ENCODE peak calls at places on chromosomes 1 and 21, in four cellular contexts. F, U, A and W are unnamed samples.
A peak's percentile ranks its signal among the peaks of the same experiment; 100 is the strongest.

GRCh38 chr21:40146201-40146890 is 279.1 kb downstream of the PCP4 start:
- DNase-seq in F (no peak), U (no peak), A (no peak), W (no peak)

GRCh38 chr1:24996983-24997893 is 67.2 kb upstream of the RUNX3 start:
- DNase-seq in F (no peak), U (no peak), A (no peak), W (no peak)

GRCh38 chr1:157069596-157069995 is 24.1 kb upstream of the ARHGEF11 start:
- DNase-seq in F (no peak), U (no peak), A (no peak), W (no peak)

GRCh38 chr1:206784471-206784903 is 12.2 kb upstream of the IL10 start:
- DNase-seq in F (no peak), U (no peak), A (no peak), W (no peak)

GRCh38 chr1:27665016-27665651 is 6.9 kb downstream of the IFI6 start:
- DNase-seq in F (no peak), U (no peak), A (no peak), W (no peak)

GRCh38 chr1:113887392-113887767 is at the start of gene BCL2L15:
- DNase-seq in F (no peak), U (peak; percentile 22), A (no peak), W (no peak)

GRCh38 chr1:247216246-247216645 is 39.6 kb upstream of the VN1R5 start:
- DNase-seq in F (no peak), U (no peak), A (no peak), W (no peak)

GRCh38 chr1:9628541-9629444 is 22.7 kb upstream of the PIK3CD start:
- DNase-seq in F (no peak), U (no peak), A (no peak), W (no peak)

GRCh38 chr1:109398343-109399225 is 866 bp upstream of the SORT1 start:
- DNase-seq in F (no peak), U (no peak), A (no peak), W (no peak)

GRCh38 chr1:66552287-66552686 is 18.3 kb downstream of the SGIP1 start:
- DNase-seq in F (no peak), U (no peak), A (no peak), W (no peak)

GRCh38 chr1:37676281-37677243 is 15.8 kb upstream of the CDCA8 start:
- DNase-seq in F (no peak), U (no peak), A (peak; percentile 32), W (no peak)

GRCh38 chr1:26686795-26687194 is 9.0 kb upstream of the ARID1A start:
- DNase-seq in F (no peak), U (no peak), A (peak; percentile 51), W (no peak)

GRCh38 chr1:162040657-162041056 is 17.0 kb upstream of the OLFML2B start:
- DNase-seq in F (no peak), U (peak; percentile 44), A (peak; percentile 65), W (no peak)

GRCh38 chr1:77010937-77011336 is 143.7 kb downstream of the ST6GALNAC5 start:
- DNase-seq in F (no peak), U (no peak), A (no peak), W (no peak)

GRCh38 chr1:243946946-243947345 is 96.9 kb upstream of the AKT3 start:
- DNase-seq in F (no peak), U (peak; percentile 45), A (peak; percentile 54), W (no peak)

GRCh38 chr1:17866451-17867029 is 111.4 kb downstream of the ACTL8 start:
- DNase-seq in F (no peak), U (peak; percentile 51), A (peak; percentile 97), W (peak; percentile 82)

GRCh38 chr1:69513621-69514020 is 54.1 kb upstream of the LRRC7 start:
- DNase-seq in F (no peak), U (no peak), A (peak; percentile 27), W (no peak)

GRCh38 chr1:152497273-152497672 is 13.3 kb upstream of the LCE5A start:
- DNase-seq in F (no peak), U (peak; percentile 71), A (no peak), W (no peak)